ENCODE peak calls at places on chromosomes 11 and 22, in seven cellular contexts. M, E, G, V, B, K and Q are unnamed samples. For H3K27me3, the result is how much of the 10 kb centered on the place peaks cover.

GRCh38 chr11:105092255-105093239 is 47.0 kb downstream of the CARD18 start:
- DNase-seq in V (no peak), K (no peak), M (no peak), E (no peak), B (no peak), G (no peak), Q (no peak)

GRCh38 chr11:108435066-108435465 is 32.3 kb downstream of the C11orf65 start:
- DNase-seq in K (no peak), E (no peak), G (no peak), M (no peak), B (no peak), V (no peak), Q (no peak)

GRCh38 chr22:21593406-21594232 is 26.1 kb downstream of the UBE2L3 start:
- DNase-seq in B (no peak), E (peak), K (no peak), M (peak), V (peak), G (peak), Q (no peak)

GRCh38 chr11:75013051-75013450 is 24.3 kb downstream of the NEU3 start:
- DNase-seq in G (no peak), M (peak), K (no peak), E (no peak), B (no peak), V (no peak), Q (no peak)

GRCh38 chr11:94558468-94558867 is 8.7 kb upstream of the PIWIL4 start:
- DNase-seq in G (no peak), M (no peak), B (no peak), E (no peak), K (no peak), V (no peak), Q (no peak)

GRCh38 chr22:23127788-23128187 is 14.0 kb downstream of the RSPH14 start:
- DNase-seq in V (no peak), K (no peak), B (no peak), E (no peak), M (no peak), G (no peak), Q (no peak)

GRCh38 chr11:117584056-117584830 is 212.8 kb downstream of the DSCAML1 start:
- DNase-seq in G (no peak), M (no peak), E (no peak), K (no peak), B (no peak), V (no peak), Q (no peak)

GRCh38 chr22:38923463-38924196 is 33.8 kb upstream of the APOBEC3A start:
- DNase-seq in V (peak), M (peak), E (peak), B (no peak), G (peak), K (peak), Q (peak)

GRCh38 chr11:86740628-86741488 is 59.5 kb upstream of the PRSS23 start:
- DNase-seq in M (peak), K (peak), E (peak), G (peak), V (no peak), B (no peak), Q (peak)

GRCh38 chr11:587978-588380 is 11.7 kb downstream of the PHRF1 start:
- DNase-seq in K (no peak), M (peak), B (peak), E (no peak), V (no peak), G (peak), Q (peak)

DNA sequence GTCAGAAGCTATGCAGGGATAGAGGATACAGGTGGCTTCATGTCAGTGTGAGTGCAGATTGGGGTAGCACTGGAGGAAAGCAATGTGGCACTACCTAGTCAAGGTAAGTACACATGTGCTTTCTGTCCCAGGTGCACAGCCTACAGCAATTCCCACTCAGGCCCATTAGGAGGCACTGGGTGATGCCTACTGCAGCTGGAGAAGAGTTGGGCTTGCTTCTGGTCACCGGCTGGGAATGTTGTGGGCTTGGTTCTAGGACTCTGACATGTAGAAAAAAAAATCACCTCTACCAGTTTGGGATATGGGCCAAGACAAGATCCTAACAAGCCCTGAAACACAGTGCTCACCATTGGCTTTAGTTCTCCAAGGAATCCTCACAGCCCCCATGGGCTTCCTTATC is 69.7 kb downstream of the TENM4 start:
- DNase-seq in V (no peak), E (peak), G (no peak), M (no peak), K (no peak), B (no peak), Q (no peak)
- H3K27me3 ChIP-seq in V (under half), E (under half), G (under half), M (under half), K (under half), B (under half), Q (under half)

DNA sequence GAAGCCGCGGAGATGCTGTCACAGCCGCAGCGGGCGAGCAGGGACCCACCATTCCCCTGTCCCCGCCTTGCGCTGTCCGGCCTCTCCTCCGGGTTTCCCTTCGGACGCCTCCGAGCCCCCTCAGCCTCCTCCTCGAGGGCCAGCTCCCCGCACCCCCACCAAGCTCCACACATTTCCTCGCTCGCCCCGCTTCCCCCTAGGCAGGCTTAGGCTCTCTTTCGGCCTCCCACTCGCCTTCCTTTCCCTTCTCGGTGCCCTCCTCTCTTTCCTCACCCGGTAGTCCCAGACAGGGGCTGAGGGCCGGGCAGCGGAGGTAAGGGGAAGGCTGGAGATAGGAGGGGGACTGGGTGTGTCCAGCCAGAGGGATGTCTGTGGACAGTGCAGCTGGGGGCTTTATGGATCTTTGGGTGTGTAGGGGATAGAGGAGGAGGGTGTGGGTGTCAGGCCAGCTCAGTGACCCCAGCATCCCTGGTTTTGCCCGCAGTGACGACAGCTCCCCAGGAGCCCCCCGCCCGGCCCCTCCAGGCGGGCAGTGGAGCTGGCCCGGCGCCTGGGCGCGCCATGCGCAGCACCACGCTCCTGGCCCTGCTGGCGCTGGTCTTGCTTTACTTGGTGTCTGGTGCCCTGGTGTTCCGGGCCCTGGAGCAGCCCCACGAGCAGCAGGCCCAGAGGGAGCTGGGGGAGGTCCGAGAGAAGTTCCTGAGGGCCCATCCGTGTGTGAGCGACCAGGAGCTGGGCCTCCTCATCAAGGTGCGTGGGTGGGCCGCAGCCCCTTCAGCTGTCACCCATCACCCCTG is 1.6 kb downstream of the KCNK4 start:
- DNase-seq in M (no peak), G (no peak), K (no peak), B (no peak), E (peak), V (no peak), Q (no peak)
- H3K4me3 ChIP-seq in M (peak), G (peak), K (peak), B (peak), E (peak), V (peak), Q (peak)

DNA sequence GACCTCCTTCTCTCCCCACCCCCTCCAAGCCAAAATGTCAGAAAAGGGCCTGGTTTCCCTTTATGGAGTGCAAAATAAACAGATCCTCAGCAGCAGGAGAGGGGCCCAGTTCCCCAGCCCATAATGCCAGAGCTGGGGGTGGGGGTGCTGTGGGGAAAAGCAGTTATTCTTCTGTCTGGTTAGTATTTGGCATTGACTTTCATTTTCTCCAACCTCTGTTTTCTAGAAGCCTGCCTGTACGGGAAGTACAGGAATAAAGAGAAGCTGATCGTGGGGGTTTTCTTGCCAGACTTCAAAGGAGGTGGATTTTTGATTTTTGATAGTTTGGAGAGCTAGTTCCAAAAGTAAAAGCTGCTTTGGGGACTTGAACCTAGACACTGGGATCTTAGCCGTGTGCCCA is 22.4 kb downstream of the FLI1 start:
- DNase-seq in G (peak), E (no peak), K (no peak), M (no peak), V (no peak), B (no peak), Q (no peak)
- H3K27me3 ChIP-seq in G (under half), E (under half), K (under half), M (under half), V (under half), B (under half), Q (under half)

GRCh38 chr11:57638811-57639320 is 10.8 kb downstream of the YPEL4 start:
- DNase-seq in B (no peak), E (no peak), K (no peak), G (no peak), V (no peak), M (no peak), Q (no peak)

GRCh38 chr11:57638005-57638760 is 11.5 kb downstream of the YPEL4 start:
- DNase-seq in E (peak), B (no peak), G (peak), K (peak), V (peak), M (peak), Q (peak)

GRCh38 chr11:57639321-57640067 is 10.2 kb downstream of the YPEL4 start:
- DNase-seq in M (peak), V (no peak), B (no peak), E (peak), G (no peak), K (no peak), Q (no peak)

GRCh38 chr11:57635236-57635635 is 14.5 kb downstream of the YPEL4 start:
- DNase-seq in B (no peak), G (no peak), M (no peak), E (no peak), K (no peak), V (no peak), Q (no peak)

GRCh38 chr11:57637626-57638004 is 12.1 kb downstream of the YPEL4 start:
- DNase-seq in B (no peak), E (peak), K (no peak), G (no peak), V (no peak), M (no peak), Q (no peak)
- H3K4me3 ChIP-seq in B (peak), E (peak), K (peak), G (peak), V (peak), M (no peak), Q (peak)

GRCh38 chr11:70930215-70930614 is 322.2 kb downstream of the SHANK2 start:
- DNase-seq in B (no peak), G (no peak), V (no peak), E (no peak), M (no peak), K (no peak), Q (no peak)
- H3K27me3 ChIP-seq in B (under half), G (under half), V (under half), E (under half), M (under half), K (under half), Q (under half)